ENCODE peak calls at places on chromosome 13, in five cellular contexts. W is endodermal cell; T is GM12865; Q is HCT116; G is CD4-positive, alpha-beta T cell. O is an unnamed sample.

GRCh38 chr13:78875792-78876580 is 217.0 kb upstream of the OBI1 start:
- DNase-seq in T (peak), Q (no peak), G (no peak), W (peak), O (no peak)

GRCh38 chr13:51286135-51287002 is 53.1 kb upstream of the SERPINE3 start:
- DNase-seq in T (peak), G (peak), Q (peak), W (peak), O (peak)

GRCh38 chr13:82791035-82791434 is 1091.2 kb downstream of the SLITRK1 start:
- DNase-seq in G (no peak), W (no peak), Q (no peak), T (no peak), O (no peak)

GRCh38 chr13:102443234-102443633 is 41.4 kb upstream of the FGF14 start:
- DNase-seq in T (no peak), W (no peak), G (no peak), Q (no peak), O (no peak)

GRCh38 chr13:43782686-43783085 is 4.1 kb downstream of the ENOX1 start:
- DNase-seq in T (no peak), G (no peak), Q (no peak), W (no peak), O (no peak)

GRCh38 chr13:98476106-98476505 is 100.8 kb downstream of the STK24 start:
- DNase-seq in T (peak), W (peak), G (peak), Q (no peak), O (peak)

GRCh38 chr13:26376430-26376829 is 122.5 kb downstream of the CDK8 start:
- DNase-seq in G (no peak), W (no peak), Q (no peak), T (no peak), O (no peak)

GRCh38 chr13:73365240-73365639 is 306.4 kb downstream of the KLF5 start:
- DNase-seq in G (no peak), Q (no peak), W (no peak), T (no peak), O (no peak)

GRCh38 chr13:65901723-65902122 is 1328.4 kb downstream of the PCDH9 start:
- DNase-seq in Q (no peak), T (no peak), W (no peak), G (no peak), O (no peak)

GRCh38 chr13:43434185-43434584 is 352.6 kb downstream of the ENOX1 start:
- DNase-seq in W (no peak), G (no peak), Q (no peak), T (no peak), O (no peak)

GRCh38 chr13:44414771-44415170 is 41.1 kb downstream of the SERP2 start:
- DNase-seq in T (no peak), G (no peak), Q (no peak), W (no peak), O (no peak)

GRCh38 chr13:72004975-72005374 is 138.0 kb upstream of the DACH1 start:
- DNase-seq in W (no peak), T (no peak), G (no peak), Q (no peak), O (no peak)

GRCh38 chr13:50700664-50701266 is 142.7 kb downstream of the DLEU7 start:
- DNase-seq in T (no peak), W (no peak), G (no peak), Q (no peak), O (no peak)

GRCh38 chr13:65530688-65531087 is 1699.4 kb downstream of the PCDH9 start:
- DNase-seq in G (no peak), W (no peak), T (no peak), Q (no peak), O (no peak)

GRCh38 chr13:32790731-32791130 is 204.5 kb downstream of the PDS5B start:
- DNase-seq in W (peak), T (no peak), G (no peak), Q (no peak), O (no peak)
- TF ChIP-seq CTCF in W (peak), T (no peak), G (no peak), Q (no peak), O (no peak)

DNA sequence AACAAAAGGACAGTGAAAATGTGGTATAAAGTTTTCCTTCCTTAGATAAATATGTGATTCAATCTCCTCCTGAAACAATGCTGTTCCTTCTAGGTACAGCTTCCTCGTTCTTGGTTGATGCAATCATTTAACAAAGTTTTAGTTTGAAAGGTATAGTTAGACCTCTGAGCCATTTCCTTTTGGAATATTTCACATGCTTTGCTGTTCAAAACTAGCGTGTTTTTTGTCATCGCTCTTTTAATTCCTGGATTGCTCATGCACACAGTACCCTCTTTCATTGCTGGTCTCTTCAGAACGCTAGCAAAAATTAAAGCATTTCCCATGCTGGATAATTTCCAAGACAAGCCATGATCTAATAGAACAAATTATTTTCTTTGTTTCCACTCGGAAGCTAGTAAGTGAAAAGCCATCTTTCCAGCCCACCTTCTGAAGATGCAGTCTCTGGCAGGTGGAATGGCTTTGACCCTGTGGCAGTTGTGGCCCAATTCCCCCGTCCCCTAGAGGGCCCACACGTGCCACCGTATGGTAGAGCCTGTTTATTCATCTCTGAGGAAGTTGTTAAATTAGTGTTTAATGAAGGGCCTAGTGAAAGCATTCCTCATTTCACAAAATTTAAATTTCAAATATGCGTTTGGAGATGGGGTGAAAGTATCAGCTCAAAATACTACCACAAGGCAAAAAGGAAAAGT is 1040.6 kb upstream of the SLC10A2 start:
- DNase-seq in T (no peak), W (peak), Q (no peak), G (no peak), O (no peak)
- TF ChIP-seq CTCF in T (no peak), W (peak), Q (no peak), G (no peak), O (no peak)

GRCh38 chr13:41590122-41590521 is 132.8 kb downstream of the RGCC start:
- DNase-seq in Q (no peak), W (no peak), T (no peak), G (no peak), O (no peak)

GRCh38 chr13:41588899-41589298 is 131.5 kb downstream of the RGCC start:
- DNase-seq in Q (peak), G (no peak), T (no peak), W (no peak), O (no peak)

GRCh38 chr13:41589434-41589833 is 132.1 kb downstream of the RGCC start:
- DNase-seq in Q (no peak), G (no peak), W (no peak), T (no peak), O (no peak)

GRCh38 chr13:41590643-41591042 is 133.3 kb downstream of the RGCC start:
- DNase-seq in G (no peak), Q (no peak), W (no peak), T (no peak), O (no peak)

DNA sequence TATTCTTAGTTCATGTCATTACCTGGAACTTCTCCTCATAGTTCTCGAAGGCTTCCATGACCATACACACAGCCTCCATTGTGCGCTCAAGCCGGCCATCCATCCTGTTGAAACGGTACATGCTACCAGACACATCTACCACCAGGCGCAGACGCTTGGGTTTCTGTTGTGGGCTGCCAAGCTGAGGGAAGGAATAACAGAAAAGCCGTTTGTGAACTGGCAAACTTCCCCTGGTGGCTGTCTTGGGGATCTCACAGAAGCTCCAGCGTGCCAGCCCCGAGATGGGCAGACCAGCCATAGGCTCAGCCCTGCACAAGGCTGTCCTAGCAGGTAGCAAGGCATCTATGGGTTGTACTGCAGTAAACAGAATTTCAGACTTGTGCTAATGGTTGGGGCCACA is 130.1 kb downstream of the RGCC start:
- DNase-seq in G (peak), T (no peak), W (peak), Q (no peak), O (no peak)
- TF ChIP-seq CTCF in G (peak), T (no peak), W (peak), Q (no peak), O (no peak)

GRCh38 chr13:100540621-100541020 is 48.0 kb downstream of the GGACT start:
- DNase-seq in W (no peak), G (no peak), Q (no peak), T (no peak), O (no peak)

GRCh38 chr13:100541882-100542545 is 46.6 kb downstream of the GGACT start:
- DNase-seq in W (no peak), T (no peak), Q (no peak), G (no peak), O (no peak)

GRCh38 chr13:100544866-100545683 is 43.5 kb downstream of the GGACT start:
- DNase-seq in G (no peak), Q (no peak), T (no peak), W (peak), O (no peak)

GRCh38 chr13:100543872-100544602 is 44.6 kb downstream of the GGACT start:
- DNase-seq in Q (no peak), T (no peak), G (no peak), W (peak), O (no peak)

GRCh38 chr13:100542546-100543156 is 45.9 kb downstream of the GGACT start:
- DNase-seq in W (no peak), G (no peak), Q (no peak), T (peak), O (peak)
- TF ChIP-seq CTCF in W (peak), G (peak), Q (peak), T (peak), O (peak)